ENCODE peak calls at places on chromosomes 7 and 10, in eight cellular contexts. G, V, N, T, J, I, X and H are unnamed samples.

GRCh38 chr7:114765331-114766125 is 156.4 kb upstream of the MDFIC start:
- DNase-seq in X (no peak), G (no peak), N (no peak), V (no peak), T (no peak), I (no peak), J (peak), H (no peak)

GRCh38 chr7:99112097-99112496 is 31.8 kb downstream of the SMURF1 start:
- DNase-seq in T (peak), X (no peak), V (peak), G (peak), I (no peak), N (no peak), J (peak), H (no peak)

GRCh38 chr10:84755311-84755710 is 426.9 kb downstream of the CCSER2 start:
- DNase-seq in T (no peak), I (no peak), X (no peak), N (no peak), J (no peak), V (no peak), G (no peak), H (no peak)

GRCh38 chr7:3399858-3400257 is 98.8 kb downstream of the SDK1 start:
- DNase-seq in G (peak), V (peak), J (peak), T (peak), I (peak), N (no peak), X (peak), H (no peak)

GRCh38 chr10:33155720-33156638 is 178.5 kb downstream of the NRP1 start:
- DNase-seq in J (peak), V (peak), N (no peak), I (peak), X (peak), T (peak), G (peak), H (no peak)

GRCh38 chr10:84391326-84391725 is 62.9 kb downstream of the CCSER2 start:
- DNase-seq in N (no peak), G (no peak), J (no peak), T (no peak), V (no peak), X (peak), I (no peak), H (no peak)

GRCh38 chr7:155052982-155053381 is 17.1 kb upstream of the HTR5A start:
- DNase-seq in I (no peak), X (no peak), T (no peak), J (no peak), G (peak), V (no peak), N (no peak), H (no peak)

GRCh38 chr7:13106513-13106912 is 419.1 kb downstream of the ARL4A start:
- DNase-seq in X (no peak), G (no peak), N (no peak), V (no peak), I (no peak), J (no peak), T (no peak), H (no peak)

GRCh38 chr10:93383562-93383981 is 98.6 kb downstream of the MYOF start:
- DNase-seq in T (no peak), I (peak), X (peak), N (no peak), G (peak), V (no peak), J (peak), H (peak)

GRCh38 chr10:30639946-30640786 is 10.6 kb upstream of the LYZL2 start:
- DNase-seq in J (peak), G (peak), T (peak), V (peak), X (peak), I (peak), N (no peak), H (no peak)

GRCh38 chr10:87547734-87548311 is 43.1 kb downstream of the MINPP1 start:
- DNase-seq in N (no peak), T (no peak), V (no peak), J (peak), I (peak), G (peak), X (peak), H (no peak)

GRCh38 chr7:29046978-29047377 is 88.8 kb upstream of the TRIL start:
- DNase-seq in X (no peak), G (no peak), N (no peak), J (no peak), T (no peak), V (no peak), I (no peak), H (no peak)

GRCh38 chr7:150570712-150571465 is 3.7 kb downstream of the GIMAP4 start:
- DNase-seq in I (no peak), J (no peak), V (no peak), N (no peak), G (no peak), T (no peak), X (no peak), H (no peak)

GRCh38 chr7:1370738-1371137 is 88.5 kb downstream of the MICALL2 start:
- DNase-seq in G (no peak), T (no peak), X (no peak), I (no peak), N (no peak), J (no peak), V (no peak), H (no peak)

GRCh38 chr7:142445019-142445686 is 187.3 kb upstream of the PRSS58 start:
- DNase-seq in G (no peak), N (no peak), I (no peak), J (no peak), X (no peak), T (no peak), V (peak), H (no peak)

GRCh38 chr7:107025449-107026103 is 18.9 kb upstream of the PRKAR2B start:
- DNase-seq in X (peak), G (peak), I (peak), J (no peak), T (no peak), N (no peak), V (no peak), H (no peak)

GRCh38 chr7:130113887-130114286 is 43.6 kb downstream of the KLHDC10 start:
- DNase-seq in G (no peak), I (no peak), J (no peak), X (no peak), V (no peak), N (no peak), T (no peak), H (no peak)

GRCh38 chr7:100706672-100707311 is 871 bp downstream of the POP7 start:
- DNase-seq in J (no peak), G (no peak), N (no peak), V (no peak), T (no peak), X (no peak), I (no peak), H (no peak)

GRCh38 chr10:73648975-73649829 is 6.6 kb downstream of the SYNPO2L start:
- DNase-seq in T (no peak), J (peak), X (peak), I (no peak), V (no peak), N (peak), G (peak), H (no peak)

GRCh38 chr10:29804025-29804852 is 169.5 kb upstream of the SVIL start:
- DNase-seq in J (peak), X (peak), T (no peak), G (peak), N (peak), V (peak), I (peak), H (peak)

GRCh38 chr7:111560773-111561658 is 1.3 kb downstream of the IMMP2L start:
- DNase-seq in G (peak), I (peak), N (no peak), J (peak), T (peak), X (peak), V (no peak), H (no peak)

GRCh38 chr10:13956826-13957225 is 370.1 kb downstream of the PRPF18 start:
- DNase-seq in J (no peak), T (no peak), N (peak), X (no peak), V (no peak), I (no peak), G (no peak), H (peak)

GRCh38 chr10:127928021-127928806 is 21.3 kb downstream of the PTPRE start:
- DNase-seq in X (peak), N (no peak), G (peak), V (no peak), T (no peak), I (peak), J (no peak), H (no peak)

GRCh38 chr10:77791506-77791905 is 135.0 kb downstream of the DLG5 start:
- DNase-seq in G (no peak), J (no peak), T (no peak), N (no peak), I (no peak), V (no peak), X (no peak), H (no peak)

GRCh38 chr7:73330772-73331171 is 2.8 kb downstream of the FKBP6 start:
- DNase-seq in G (no peak), N (no peak), T (no peak), X (no peak), V (no peak), J (no peak), I (no peak), H (no peak)

GRCh38 chr10:5291501-5292195 is 73.1 kb upstream of the UCN3 start:
- DNase-seq in N (no peak), J (peak), G (peak), I (peak), X (peak), T (peak), V (peak), H (peak)

GRCh38 chr10:124614003-124614659 is 130.0 kb downstream of the FAM53B start:
- DNase-seq in G (no peak), I (no peak), T (peak), J (no peak), V (peak), X (no peak), N (no peak), H (no peak)

GRCh38 chr7:158096582-158096981 is 491.0 kb downstream of the PTPRN2 start:
- DNase-seq in N (no peak), X (no peak), I (no peak), J (no peak), G (no peak), T (no peak), V (no peak), H (no peak)

GRCh38 chr7:126778101-126778500 is 474.6 kb downstream of the GRM8 start:
- DNase-seq in V (no peak), T (no peak), G (no peak), J (no peak), X (no peak), I (no peak), N (no peak), H (no peak)

GRCh38 chr7:24368161-24368560 is 84.2 kb downstream of the NPY start:
- DNase-seq in X (no peak), J (no peak), V (no peak), G (no peak), N (no peak), I (peak), T (no peak), H (no peak)

GRCh38 chr7:132546366-132547145 is 29.7 kb downstream of the PLXNA4 start:
- DNase-seq in V (no peak), N (no peak), G (no peak), X (no peak), J (no peak), T (no peak), I (no peak), H (no peak)

GRCh38 chr7:100827330-100828226 is at the start of gene EPHB4:
- DNase-seq in I (peak), V (peak), G (peak), T (no peak), X (peak), J (peak), N (no peak), H (peak)

GRCh38 chr7:139108256-139109187 is 998 bp downstream of the ZC3HAV1 start:
- DNase-seq in T (peak), I (peak), V (no peak), J (peak), G (peak), N (no peak), X (peak), H (no peak)

GRCh38 chr7:130941322-130942210 is 207.6 kb upstream of the KLF14 start:
- DNase-seq in I (peak), V (peak), T (peak), J (no peak), N (peak), G (peak), X (peak), H (peak)

GRCh38 chr7:88842217-88842616 is 46.7 kb upstream of the TEX47 start:
- DNase-seq in J (no peak), I (no peak), T (no peak), N (no peak), X (no peak), G (no peak), V (no peak), H (no peak)